ENCODE peak calls at places on chromosome 14, in nine cellular contexts. One of them, this sample, is unnamed.

GRCh38 chr14:44113769-44114730 is 393.0 kb downstream of the FSCB start:
- DNase-seq in T follicular helper cell: no peak
- DNase-seq in GM13977: no peak
- DNase-seq in AG20443: no peak
- DNase-seq in cardiac fibroblast: no peak
- DNase-seq in AG04449: no peak
- DNase-seq in activated CD8-positive, alpha-beta memory T cell treated with anti-CD3 and anti-CD28 coated beads for 24 hours: no peak
- DNase-seq in lung: no peak
- DNase-seq in GM12891: no peak
- DNase-seq in this sample: no peak

GRCh38 chr14:94113073-94113472 is 2.5 kb downstream of the IFI27 start:
- DNase-seq in T follicular helper cell: no peak
- DNase-seq in GM13977: no peak
- DNase-seq in AG20443: no peak
- DNase-seq in cardiac fibroblast: no peak
- DNase-seq in AG04449: no peak
- DNase-seq in activated CD8-positive, alpha-beta memory T cell treated with anti-CD3 and anti-CD28 coated beads for 24 hours: no peak
- DNase-seq in lung: no peak
- DNase-seq in GM12891: no peak
- DNase-seq in this sample: no peak

GRCh38 chr14:68076451-68076850 is 256.9 kb downstream of the RAD51B start:
- DNase-seq in T follicular helper cell: no peak
- DNase-seq in GM13977: no peak
- DNase-seq in AG20443: no peak
- DNase-seq in cardiac fibroblast: peak
- DNase-seq in AG04449: no peak
- DNase-seq in activated CD8-positive, alpha-beta memory T cell treated with anti-CD3 and anti-CD28 coated beads for 24 hours: no peak
- DNase-seq in lung: no peak
- DNase-seq in GM12891: no peak
- DNase-seq in this sample: no peak

GRCh38 chr14:92684801-92685560 is 63.4 kb downstream of the LGMN start:
- DNase-seq in T follicular helper cell: no peak
- DNase-seq in GM13977: no peak
- DNase-seq in AG20443: no peak
- DNase-seq in cardiac fibroblast: no peak
- DNase-seq in AG04449: no peak
- DNase-seq in activated CD8-positive, alpha-beta memory T cell treated with anti-CD3 and anti-CD28 coated beads for 24 hours: no peak
- DNase-seq in lung: no peak
- DNase-seq in GM12891: no peak
- DNase-seq in this sample: peak

GRCh38 chr14:51396222-51396815 is 156.3 kb downstream of the TMX1 start:
- DNase-seq in T follicular helper cell: no peak
- DNase-seq in GM13977: no peak
- DNase-seq in AG20443: peak
- DNase-seq in cardiac fibroblast: peak
- DNase-seq in AG04449: peak
- DNase-seq in activated CD8-positive, alpha-beta memory T cell treated with anti-CD3 and anti-CD28 coated beads for 24 hours: no peak
- DNase-seq in lung: no peak
- DNase-seq in GM12891: no peak
- DNase-seq in this sample: no peak

GRCh38 chr14:101591121-101591520 is 29.8 kb downstream of the DIO3 start:
- DNase-seq in T follicular helper cell: no peak
- DNase-seq in GM13977: no peak
- DNase-seq in AG20443: peak
- DNase-seq in cardiac fibroblast: peak
- DNase-seq in AG04449: no peak
- DNase-seq in activated CD8-positive, alpha-beta memory T cell treated with anti-CD3 and anti-CD28 coated beads for 24 hours: peak
- DNase-seq in lung: no peak
- DNase-seq in GM12891: no peak
- DNase-seq in this sample: no peak

GRCh38 chr14:71333705-71334104 is 426.4 kb downstream of the PCNX1 start:
- DNase-seq in T follicular helper cell: no peak
- DNase-seq in GM13977: no peak
- DNase-seq in AG20443: no peak
- DNase-seq in cardiac fibroblast: no peak
- DNase-seq in AG04449: no peak
- DNase-seq in activated CD8-positive, alpha-beta memory T cell treated with anti-CD3 and anti-CD28 coated beads for 24 hours: no peak
- DNase-seq in lung: no peak
- DNase-seq in GM12891: no peak
- DNase-seq in this sample: no peak

GRCh38 chr14:60998617-60999016 is 17.6 kb downstream of the SLC38A6 start:
- DNase-seq in T follicular helper cell: no peak
- DNase-seq in GM13977: no peak
- DNase-seq in AG20443: no peak
- DNase-seq in cardiac fibroblast: no peak
- DNase-seq in AG04449: no peak
- DNase-seq in activated CD8-positive, alpha-beta memory T cell treated with anti-CD3 and anti-CD28 coated beads for 24 hours: no peak
- DNase-seq in lung: no peak
- DNase-seq in GM12891: no peak
- DNase-seq in this sample: no peak

GRCh38 chr14:67359319-67359774 is 257 bp downstream of the ATP6V1D start:
- DNase-seq in T follicular helper cell: no peak
- DNase-seq in GM13977: no peak
- DNase-seq in AG20443: peak
- DNase-seq in cardiac fibroblast: peak
- DNase-seq in AG04449: no peak
- DNase-seq in activated CD8-positive, alpha-beta memory T cell treated with anti-CD3 and anti-CD28 coated beads for 24 hours: no peak
- DNase-seq in lung: peak
- DNase-seq in GM12891: no peak
- DNase-seq in this sample: peak

GRCh38 chr14:91873476-91874265 is 6.3 kb upstream of the TC2N start:
- DNase-seq in T follicular helper cell: peak
- DNase-seq in GM13977: peak
- DNase-seq in AG20443: no peak
- DNase-seq in cardiac fibroblast: peak
- DNase-seq in AG04449: no peak
- DNase-seq in activated CD8-positive, alpha-beta memory T cell treated with anti-CD3 and anti-CD28 coated beads for 24 hours: peak
- DNase-seq in lung: no peak
- DNase-seq in GM12891: peak
- DNase-seq in this sample: no peak

GRCh38 chr14:76101980-76102379 is 49.7 kb upstream of the GPATCH2L start:
- DNase-seq in T follicular helper cell: no peak
- DNase-seq in GM13977: no peak
- DNase-seq in AG20443: no peak
- DNase-seq in cardiac fibroblast: no peak
- DNase-seq in AG04449: no peak
- DNase-seq in activated CD8-positive, alpha-beta memory T cell treated with anti-CD3 and anti-CD28 coated beads for 24 hours: no peak
- DNase-seq in lung: no peak
- DNase-seq in GM12891: no peak
- DNase-seq in this sample: no peak

GRCh38 chr14:101500061-101500460 is 61.2 kb upstream of the DIO3 start:
- DNase-seq in T follicular helper cell: no peak
- DNase-seq in GM13977: no peak
- DNase-seq in AG20443: no peak
- DNase-seq in cardiac fibroblast: no peak
- DNase-seq in AG04449: no peak
- DNase-seq in activated CD8-positive, alpha-beta memory T cell treated with anti-CD3 and anti-CD28 coated beads for 24 hours: no peak
- DNase-seq in lung: no peak
- DNase-seq in GM12891: no peak
- DNase-seq in this sample: no peak

GRCh38 chr14:100881211-100882025 is 22.1 kb downstream of the RTL1 start:
- DNase-seq in T follicular helper cell: no peak
- DNase-seq in GM13977: no peak
- DNase-seq in AG20443: no peak
- DNase-seq in cardiac fibroblast: no peak
- DNase-seq in AG04449: no peak
- DNase-seq in activated CD8-positive, alpha-beta memory T cell treated with anti-CD3 and anti-CD28 coated beads for 24 hours: no peak
- DNase-seq in lung: no peak
- DNase-seq in GM12891: no peak
- DNase-seq in this sample: no peak

GRCh38 chr14:73180385-73180805 is 44.1 kb downstream of the PSEN1 start:
- DNase-seq in T follicular helper cell: no peak
- DNase-seq in GM13977: no peak
- DNase-seq in AG20443: peak
- DNase-seq in cardiac fibroblast: peak
- DNase-seq in AG04449: peak
- DNase-seq in activated CD8-positive, alpha-beta memory T cell treated with anti-CD3 and anti-CD28 coated beads for 24 hours: no peak
- DNase-seq in lung: no peak
- DNase-seq in GM12891: no peak
- DNase-seq in this sample: no peak

GRCh38 chr14:76753799-76754198 is 7.5 kb upstream of the VASH1 start:
- DNase-seq in T follicular helper cell: no peak
- DNase-seq in GM13977: no peak
- DNase-seq in AG20443: no peak
- DNase-seq in cardiac fibroblast: no peak
- DNase-seq in AG04449: no peak
- DNase-seq in activated CD8-positive, alpha-beta memory T cell treated with anti-CD3 and anti-CD28 coated beads for 24 hours: no peak
- DNase-seq in lung: no peak
- DNase-seq in GM12891: no peak
- DNase-seq in this sample: no peak

GRCh38 chr14:55731881-55732498 is 152.0 kb downstream of the KTN1 start:
- DNase-seq in T follicular helper cell: peak
- DNase-seq in GM13977: peak
- DNase-seq in AG20443: no peak
- DNase-seq in cardiac fibroblast: peak
- DNase-seq in AG04449: no peak
- DNase-seq in activated CD8-positive, alpha-beta memory T cell treated with anti-CD3 and anti-CD28 coated beads for 24 hours: peak
- DNase-seq in lung: no peak
- DNase-seq in GM12891: no peak
- DNase-seq in this sample: peak

GRCh38 chr14:55388160-55388559 is 23.5 kb downstream of the ATG14 start:
- DNase-seq in T follicular helper cell: no peak
- DNase-seq in GM13977: no peak
- DNase-seq in AG20443: no peak
- DNase-seq in cardiac fibroblast: no peak
- DNase-seq in AG04449: no peak
- DNase-seq in activated CD8-positive, alpha-beta memory T cell treated with anti-CD3 and anti-CD28 coated beads for 24 hours: no peak
- DNase-seq in lung: no peak
- DNase-seq in GM12891: no peak
- DNase-seq in this sample: no peak

GRCh38 chr14:38964630-38965029 is 138.4 kb downstream of the SEC23A start:
- DNase-seq in T follicular helper cell: no peak
- DNase-seq in GM13977: no peak
- DNase-seq in AG20443: peak
- DNase-seq in cardiac fibroblast: peak
- DNase-seq in AG04449: peak
- DNase-seq in activated CD8-positive, alpha-beta memory T cell treated with anti-CD3 and anti-CD28 coated beads for 24 hours: no peak
- DNase-seq in lung: no peak
- DNase-seq in GM12891: no peak
- DNase-seq in this sample: no peak

GRCh38 chr14:73755434-73756014 is 41.3 kb upstream of the PNMA1 start:
- DNase-seq in T follicular helper cell: no peak
- DNase-seq in GM13977: no peak
- DNase-seq in AG20443: no peak
- DNase-seq in cardiac fibroblast: no peak
- DNase-seq in AG04449: no peak
- DNase-seq in activated CD8-positive, alpha-beta memory T cell treated with anti-CD3 and anti-CD28 coated beads for 24 hours: peak
- DNase-seq in lung: no peak
- DNase-seq in GM12891: no peak
- DNase-seq in this sample: peak

GRCh38 chr14:55133416-55133815 is 4.4 kb downstream of the LGALS3 start:
- DNase-seq in T follicular helper cell: no peak
- DNase-seq in GM13977: no peak
- DNase-seq in AG20443: peak
- DNase-seq in cardiac fibroblast: peak
- DNase-seq in AG04449: no peak
- DNase-seq in activated CD8-positive, alpha-beta memory T cell treated with anti-CD3 and anti-CD28 coated beads for 24 hours: no peak
- DNase-seq in lung: no peak
- DNase-seq in GM12891: no peak
- DNase-seq in this sample: peak

GRCh38 chr14:50452979-50453705 is 56.5 kb upstream of the CDKL1 start:
- DNase-seq in T follicular helper cell: no peak
- DNase-seq in GM13977: no peak
- DNase-seq in AG20443: peak
- DNase-seq in cardiac fibroblast: peak
- DNase-seq in AG04449: peak
- DNase-seq in activated CD8-positive, alpha-beta memory T cell treated with anti-CD3 and anti-CD28 coated beads for 24 hours: no peak
- DNase-seq in lung: no peak
- DNase-seq in GM12891: no peak
- DNase-seq in this sample: no peak

GRCh38 chr14:60515696-60516284 is 6.8 kb downstream of the SIX6 start:
- DNase-seq in T follicular helper cell: no peak
- DNase-seq in GM13977: no peak
- DNase-seq in AG20443: no peak
- DNase-seq in cardiac fibroblast: no peak
- DNase-seq in AG04449: no peak
- DNase-seq in activated CD8-positive, alpha-beta memory T cell treated with anti-CD3 and anti-CD28 coated beads for 24 hours: peak
- DNase-seq in lung: no peak
- DNase-seq in GM12891: no peak
- DNase-seq in this sample: no peak

GRCh38 chr14:100842799-100843198 is 16.9 kb downstream of the MEG3 start:
- DNase-seq in T follicular helper cell: no peak
- DNase-seq in GM13977: no peak
- DNase-seq in AG20443: peak
- DNase-seq in cardiac fibroblast: peak
- DNase-seq in AG04449: peak
- DNase-seq in activated CD8-positive, alpha-beta memory T cell treated with anti-CD3 and anti-CD28 coated beads for 24 hours: no peak
- DNase-seq in lung: no peak
- DNase-seq in GM12891: no peak
- DNase-seq in this sample: no peak

GRCh38 chr14:72607386-72608125 is 286.3 kb downstream of the DPF3 start:
- DNase-seq in T follicular helper cell: no peak
- DNase-seq in GM13977: no peak
- DNase-seq in AG20443: no peak
- DNase-seq in cardiac fibroblast: no peak
- DNase-seq in AG04449: no peak
- DNase-seq in activated CD8-positive, alpha-beta memory T cell treated with anti-CD3 and anti-CD28 coated beads for 24 hours: peak
- DNase-seq in lung: no peak
- DNase-seq in GM12891: no peak
- DNase-seq in this sample: no peak

GRCh38 chr14:103072595-103073366 is 11.2 kb upstream of the LBHD2 start:
- DNase-seq in T follicular helper cell: no peak
- DNase-seq in GM13977: no peak
- DNase-seq in AG20443: no peak
- DNase-seq in cardiac fibroblast: no peak
- DNase-seq in AG04449: no peak
- DNase-seq in activated CD8-positive, alpha-beta memory T cell treated with anti-CD3 and anti-CD28 coated beads for 24 hours: no peak
- DNase-seq in lung: no peak
- DNase-seq in GM12891: no peak
- DNase-seq in this sample: no peak

GRCh38 chr14:101908795-101909194 is 55.6 kb upstream of the DYNC1H1 start:
- DNase-seq in T follicular helper cell: no peak
- DNase-seq in GM13977: no peak
- DNase-seq in AG20443: no peak
- DNase-seq in cardiac fibroblast: no peak
- DNase-seq in AG04449: no peak
- DNase-seq in activated CD8-positive, alpha-beta memory T cell treated with anti-CD3 and anti-CD28 coated beads for 24 hours: no peak
- DNase-seq in lung: no peak
- DNase-seq in GM12891: no peak
- DNase-seq in this sample: no peak

GRCh38 chr14:81220488-81220766 is 332 bp downstream of the GTF2A1 start:
- DNase-seq in T follicular helper cell: no peak
- DNase-seq in GM13977: no peak
- DNase-seq in AG20443: no peak
- DNase-seq in cardiac fibroblast: no peak
- DNase-seq in AG04449: no peak
- DNase-seq in activated CD8-positive, alpha-beta memory T cell treated with anti-CD3 and anti-CD28 coated beads for 24 hours: no peak
- DNase-seq in lung: no peak
- DNase-seq in GM12891: no peak
- DNase-seq in this sample: no peak

GRCh38 chr14:65134651-65135579 is 32.6 kb upstream of the MAX start:
- DNase-seq in T follicular helper cell: no peak
- DNase-seq in GM13977: no peak
- DNase-seq in AG20443: no peak
- DNase-seq in cardiac fibroblast: no peak
- DNase-seq in AG04449: no peak
- DNase-seq in activated CD8-positive, alpha-beta memory T cell treated with anti-CD3 and anti-CD28 coated beads for 24 hours: no peak
- DNase-seq in lung: no peak
- DNase-seq in GM12891: no peak
- DNase-seq in this sample: no peak

GRCh38 chr14:87483651-87484260 is 509.2 kb downstream of the GALC start:
- DNase-seq in T follicular helper cell: no peak
- DNase-seq in GM13977: no peak
- DNase-seq in AG20443: peak
- DNase-seq in cardiac fibroblast: no peak
- DNase-seq in AG04449: no peak
- DNase-seq in activated CD8-positive, alpha-beta memory T cell treated with anti-CD3 and anti-CD28 coated beads for 24 hours: no peak
- DNase-seq in lung: no peak
- DNase-seq in GM12891: no peak
- DNase-seq in this sample: no peak

GRCh38 chr14:34355584-34356266 is 106.3 kb downstream of the SPTSSA start:
- DNase-seq in T follicular helper cell: no peak
- DNase-seq in GM13977: no peak
- DNase-seq in AG20443: peak
- DNase-seq in cardiac fibroblast: peak
- DNase-seq in AG04449: peak
- DNase-seq in activated CD8-positive, alpha-beta memory T cell treated with anti-CD3 and anti-CD28 coated beads for 24 hours: no peak
- DNase-seq in lung: no peak
- DNase-seq in GM12891: no peak
- DNase-seq in this sample: no peak

GRCh38 chr14:72723741-72724530 is 170.0 kb downstream of the DPF3 start:
- DNase-seq in T follicular helper cell: no peak
- DNase-seq in GM13977: no peak
- DNase-seq in AG20443: peak
- DNase-seq in cardiac fibroblast: peak
- DNase-seq in AG04449: no peak
- DNase-seq in activated CD8-positive, alpha-beta memory T cell treated with anti-CD3 and anti-CD28 coated beads for 24 hours: no peak
- DNase-seq in lung: no peak
- DNase-seq in GM12891: no peak
- DNase-seq in this sample: no peak

This sample was measured in K562.